ENCODE peak calls at places on chromosomes 4 and X, in four cellular contexts. One of them, this sample, is unnamed.

GRCh38 chr4:41323186-41323585 is 66.5 kb downstream of the UCHL1 start:
- DNase-seq in osteoblast: no peak
- DNase-seq in fibroblast of lung: no peak
- DNase-seq in progenitor cell of endocrine pancreas: no peak
- DNase-seq in this sample: no peak

GRCh38 chr4:48042979-48043461 is 26.4 kb downstream of the NIPAL1 start:
- DNase-seq in progenitor cell of endocrine pancreas: no peak
- DNase-seq in fibroblast of lung: no peak
- DNase-seq in osteoblast: no peak
- DNase-seq in this sample: no peak

GRCh38 chr4:9894604-9895361 is 113.3 kb downstream of the DRD5 start:
- DNase-seq in fibroblast of lung: no peak
- DNase-seq in progenitor cell of endocrine pancreas: no peak
- DNase-seq in osteoblast: no peak
- DNase-seq in this sample: no peak

GRCh38 chr4:39169426-39169825 is 12.9 kb upstream of the WDR19 start:
- DNase-seq in fibroblast of lung: peak; percentile 36
- DNase-seq in progenitor cell of endocrine pancreas: no peak
- DNase-seq in osteoblast: peak; percentile 51
- DNase-seq in this sample: no peak

GRCh38 chr4:174549696-174550095 is 27.4 kb upstream of the HPGD start:
- DNase-seq in osteoblast: no peak
- DNase-seq in progenitor cell of endocrine pancreas: no peak
- DNase-seq in fibroblast of lung: no peak
- DNase-seq in this sample: no peak

GRCh38 chr4:98963538-98964433 is 31.7 kb upstream of the METAP1 start:
- DNase-seq in fibroblast of lung: peak; percentile 2
- DNase-seq in osteoblast: peak; percentile 78
- DNase-seq in progenitor cell of endocrine pancreas: no peak
- DNase-seq in this sample: no peak

GRCh38 chr4:62970846-62971245 is 1438.4 kb downstream of the TECRL start:
- DNase-seq in fibroblast of lung: no peak
- DNase-seq in progenitor cell of endocrine pancreas: no peak
- DNase-seq in osteoblast: no peak
- DNase-seq in this sample: no peak

GRCh38 chr4:14877246-14878220 is 124.7 kb upstream of the CPEB2 start:
- DNase-seq in fibroblast of lung: peak; percentile 61
- DNase-seq in osteoblast: no peak
- DNase-seq in progenitor cell of endocrine pancreas: no peak
- DNase-seq in this sample: no peak

GRCh38 chr4:139084425-139085093 is 69.0 kb downstream of the NOCT start:
- DNase-seq in progenitor cell of endocrine pancreas: no peak
- DNase-seq in osteoblast: no peak
- DNase-seq in fibroblast of lung: no peak
- DNase-seq in this sample: no peak

GRCh38 chr4:137707221-137707620 is 174.9 kb upstream of the PCDH18 start:
- DNase-seq in progenitor cell of endocrine pancreas: no peak
- DNase-seq in osteoblast: no peak
- DNase-seq in fibroblast of lung: no peak
- DNase-seq in this sample: no peak

GRCh38 chr4:111664546-111664945 is 480.7 kb upstream of the FAM241A start:
- DNase-seq in fibroblast of lung: no peak
- DNase-seq in osteoblast: peak; percentile 66
- DNase-seq in progenitor cell of endocrine pancreas: no peak
- DNase-seq in this sample: no peak

GRCh38 chr4:105061720-105062119 is 85.0 kb upstream of the TET2 start:
- DNase-seq in osteoblast: no peak
- DNase-seq in progenitor cell of endocrine pancreas: no peak
- DNase-seq in fibroblast of lung: no peak
- DNase-seq in this sample: no peak

GRCh38 chr4:110754726-110755125 is 131.8 kb upstream of the PITX2 start:
- DNase-seq in fibroblast of lung: peak; percentile 21
- DNase-seq in progenitor cell of endocrine pancreas: no peak
- DNase-seq in osteoblast: no peak
- DNase-seq in this sample: no peak

GRCh38 chr4:88705805-88706518 is 8.3 kb upstream of the NAP1L5 start:
- DNase-seq in osteoblast: no peak
- DNase-seq in progenitor cell of endocrine pancreas: no peak
- DNase-seq in fibroblast of lung: peak; percentile 69
- DNase-seq in this sample: no peak

GRCh38 chr4:53591372-53591892 is at the start of gene LNX1:
- DNase-seq in osteoblast: no peak
- DNase-seq in progenitor cell of endocrine pancreas: peak; percentile 82
- DNase-seq in fibroblast of lung: no peak
- DNase-seq in this sample: no peak

GRCh38 chrX:41922694-41923171 is 621 bp downstream of the CASK start:
- DNase-seq in fibroblast of lung: peak; percentile 12
- DNase-seq in progenitor cell of endocrine pancreas: peak; percentile 15
- DNase-seq in osteoblast: peak; percentile 85
- DNase-seq in this sample: peak; percentile 19

GRCh38 chr4:145107126-145107525 is 9.0 kb downstream of the ABCE1 start:
- DNase-seq in osteoblast: no peak
- DNase-seq in fibroblast of lung: no peak
- DNase-seq in progenitor cell of endocrine pancreas: no peak
- DNase-seq in this sample: no peak

GRCh38 chrX:6052111-6052745 is 176.4 kb downstream of the NLGN4X start:
- DNase-seq in osteoblast: no peak
- DNase-seq in fibroblast of lung: peak; percentile 67
- DNase-seq in progenitor cell of endocrine pancreas: no peak
- DNase-seq in this sample: no peak

GRCh38 chr4:148026022-148026421 is 294.1 kb downstream of the ARHGAP10 start:
- DNase-seq in osteoblast: peak; percentile 94
- DNase-seq in fibroblast of lung: peak; percentile 97
- DNase-seq in progenitor cell of endocrine pancreas: no peak
- DNase-seq in this sample: no peak

GRCh38 chrX:18210470-18210869 is 10.2 kb downstream of the BEND2 start:
- DNase-seq in progenitor cell of endocrine pancreas: no peak
- DNase-seq in osteoblast: no peak
- DNase-seq in fibroblast of lung: peak; percentile 2
- DNase-seq in this sample: no peak

GRCh38 chr4:1371831-1372165 is 24.8 kb downstream of the UVSSA start:
- DNase-seq in fibroblast of lung: no peak
- DNase-seq in progenitor cell of endocrine pancreas: no peak
- DNase-seq in osteoblast: peak; percentile 69
- DNase-seq in this sample: no peak

GRCh38 chr4:172996571-172997216 is 171.9 kb upstream of the GALNT7 start:
- DNase-seq in progenitor cell of endocrine pancreas: no peak
- DNase-seq in osteoblast: no peak
- DNase-seq in fibroblast of lung: peak; percentile 89
- DNase-seq in this sample: no peak

GRCh38 chr4:4625488-4625887 is 83.6 kb upstream of the STX18 start:
- DNase-seq in fibroblast of lung: no peak
- DNase-seq in osteoblast: no peak
- DNase-seq in progenitor cell of endocrine pancreas: no peak
- DNase-seq in this sample: no peak

DNA sequence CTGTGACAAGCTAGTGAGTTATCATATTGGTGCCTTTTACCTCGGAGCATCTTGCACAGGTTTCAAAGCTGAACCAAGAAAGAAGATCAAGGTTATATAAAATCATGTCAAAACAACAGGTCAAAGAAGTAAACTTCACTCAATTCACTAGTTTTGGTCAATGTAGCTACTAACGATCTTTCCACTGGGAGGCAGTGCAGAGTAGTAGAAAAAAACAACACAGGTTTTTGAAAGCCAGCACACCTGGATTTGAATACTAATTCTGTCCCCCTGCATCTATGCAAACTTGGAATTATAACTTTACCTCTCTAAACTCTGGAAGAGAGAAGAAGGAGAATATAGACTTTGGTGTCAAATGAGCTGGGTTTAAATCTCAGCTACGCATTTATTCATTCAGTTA is 266.1 kb downstream of the GRIA3 start:
- DNase-seq in progenitor cell of endocrine pancreas: no peak
- DNase-seq in osteoblast: no peak
- DNase-seq in fibroblast of lung: no peak
- DNase-seq in this sample: no peak
- TF ChIP-seq CTCF in progenitor cell of endocrine pancreas: peak; percentile 50
- TF ChIP-seq CTCF in osteoblast: peak; percentile 41
- TF ChIP-seq CTCF in fibroblast of lung: peak; percentile 37
- TF ChIP-seq CTCF in this sample: no peak

GRCh38 chr4:114659386-114660008 is 60.9 kb downstream of the UGT8 start:
- DNase-seq in progenitor cell of endocrine pancreas: peak; percentile 42
- DNase-seq in osteoblast: peak; percentile 25
- DNase-seq in fibroblast of lung: peak; percentile 64
- DNase-seq in this sample: no peak
- TF ChIP-seq CTCF in progenitor cell of endocrine pancreas: peak; percentile 89
- TF ChIP-seq CTCF in osteoblast: peak; percentile 90
- TF ChIP-seq CTCF in fibroblast of lung: peak; percentile 99
- TF ChIP-seq CTCF in this sample: no peak

GRCh38 chr4:54877006-54877405 is 219.2 kb downstream of the KIT start:
- DNase-seq in osteoblast: peak; percentile 55
- DNase-seq in progenitor cell of endocrine pancreas: no peak
- DNase-seq in fibroblast of lung: peak; percentile 58
- DNase-seq in this sample: no peak

GRCh38 chr4:54879576-54879975 is 221.8 kb downstream of the KIT start:
- DNase-seq in fibroblast of lung: peak; percentile 75
- DNase-seq in osteoblast: peak; percentile 79
- DNase-seq in progenitor cell of endocrine pancreas: no peak
- DNase-seq in this sample: no peak

DNA sequence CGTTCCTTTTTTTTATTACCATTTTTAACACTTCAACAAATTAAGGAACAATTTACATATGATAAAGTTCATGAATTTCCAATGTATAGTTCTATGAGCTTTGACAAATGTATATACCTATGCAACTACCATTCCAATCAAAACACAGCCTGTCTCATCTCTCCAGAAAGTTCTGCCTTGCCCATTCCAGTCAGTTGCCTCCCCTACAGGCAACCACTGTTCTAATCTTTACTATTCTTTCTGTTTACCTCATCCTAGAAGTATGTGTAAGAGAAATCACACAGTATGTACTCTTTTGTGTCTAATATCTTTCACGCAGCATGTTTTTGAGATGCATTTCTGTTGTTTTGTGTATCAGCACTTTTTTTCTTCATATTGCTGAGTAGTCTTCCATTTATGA is 224.9 kb downstream of the KIT start:
- DNase-seq in osteoblast: no peak
- DNase-seq in fibroblast of lung: peak; percentile 15
- DNase-seq in progenitor cell of endocrine pancreas: no peak
- DNase-seq in this sample: no peak
- TF ChIP-seq CTCF in osteoblast: no peak
- TF ChIP-seq CTCF in fibroblast of lung: no peak
- TF ChIP-seq CTCF in progenitor cell of endocrine pancreas: no peak
- TF ChIP-seq CTCF in this sample: no peak

GRCh38 chr4:74764119-74764518 is 30.2 kb downstream of the BTC start:
- DNase-seq in osteoblast: no peak
- DNase-seq in progenitor cell of endocrine pancreas: no peak
- DNase-seq in fibroblast of lung: no peak
- DNase-seq in this sample: no peak

GRCh38 chr4:74772783-74773182 is 21.5 kb downstream of the BTC start:
- DNase-seq in fibroblast of lung: no peak
- DNase-seq in progenitor cell of endocrine pancreas: no peak
- DNase-seq in osteoblast: no peak
- DNase-seq in this sample: no peak

GRCh38 chr4:74770511-74770910 is 23.8 kb downstream of the BTC start:
- DNase-seq in fibroblast of lung: no peak
- DNase-seq in progenitor cell of endocrine pancreas: no peak
- DNase-seq in osteoblast: no peak
- DNase-seq in this sample: no peak

GRCh38 chr4:74772106-74772505 is 22.2 kb downstream of the BTC start:
- DNase-seq in progenitor cell of endocrine pancreas: no peak
- DNase-seq in osteoblast: no peak
- DNase-seq in fibroblast of lung: no peak
- DNase-seq in this sample: no peak

GRCh38 chr4:74768857-74769525 is 25.3 kb downstream of the BTC start:
- DNase-seq in fibroblast of lung: peak; percentile 49
- DNase-seq in osteoblast: no peak
- DNase-seq in progenitor cell of endocrine pancreas: no peak
- DNase-seq in this sample: no peak
- TF ChIP-seq CTCF in fibroblast of lung: no peak
- TF ChIP-seq CTCF in osteoblast: no peak
- TF ChIP-seq CTCF in progenitor cell of endocrine pancreas: no peak
- TF ChIP-seq CTCF in this sample: no peak

GRCh38 chrX:130110379-130111219 is at the start of gene ELF4:
- DNase-seq in fibroblast of lung: peak; percentile 50
- DNase-seq in progenitor cell of endocrine pancreas: no peak
- DNase-seq in osteoblast: peak; percentile 95
- DNase-seq in this sample: peak; percentile 44
- TF ChIP-seq CTCF in fibroblast of lung: no peak
- TF ChIP-seq CTCF in progenitor cell of endocrine pancreas: no peak
- TF ChIP-seq CTCF in osteoblast: no peak
- TF ChIP-seq CTCF in this sample: no peak

GRCh38 chrX:72131317-72132294 is at the start of gene RTL5:
- DNase-seq in progenitor cell of endocrine pancreas: peak; percentile 58
- DNase-seq in osteoblast: peak; percentile 97
- DNase-seq in fibroblast of lung: peak; percentile 89
- DNase-seq in this sample: peak; percentile 54
- TF ChIP-seq CTCF in progenitor cell of endocrine pancreas: no peak
- TF ChIP-seq CTCF in osteoblast: no peak
- TF ChIP-seq CTCF in fibroblast of lung: no peak
- TF ChIP-seq CTCF in this sample: no peak

GRCh38 chrX:73468376-73468775 is 21.5 kb downstream of the CDX4 start:
- DNase-seq in osteoblast: no peak
- DNase-seq in progenitor cell of endocrine pancreas: no peak
- DNase-seq in fibroblast of lung: no peak
- DNase-seq in this sample: no peak
- TF ChIP-seq CTCF in osteoblast: no peak
- TF ChIP-seq CTCF in progenitor cell of endocrine pancreas: no peak
- TF ChIP-seq CTCF in fibroblast of lung: no peak
- TF ChIP-seq CTCF in this sample: no peak